ENCODE peak calls at places on chromosomes 3 and 15, in six cellular contexts. L is NCI-H2081, S is memory B cell, B is GM12865, O is NCI-H748 treated with DMSO at 0.1 percent for 48 hours, Q is testis. H is an unnamed sample.

GRCh38 chr15:28909958-28910500 is 24.3 kb downstream of the APBA2 start:
- DNase-seq in B (no peak), O (no peak), L (no peak), Q (no peak), S (no peak), H (no peak)

GRCh38 chr15:63276342-63277043 is 912 bp upstream of the APH1B start:
- DNase-seq in S (no peak), L (no peak), B (no peak), Q (no peak), O (no peak), H (no peak)

GRCh38 chr3:59150039-59150438 is 100.2 kb upstream of the CFAP20DC start:
- DNase-seq in B (no peak), O (no peak), Q (no peak), L (no peak), S (no peak), H (no peak)

GRCh38 chr3:36229496-36229895 is 150.8 kb upstream of the STAC start:
- DNase-seq in L (no peak), S (no peak), Q (no peak), B (no peak), O (no peak), H (no peak)

GRCh38 chr15:100083572-100083971 is 258.2 kb downstream of the ADAMTS17 start:
- DNase-seq in B (no peak), O (no peak), S (no peak), L (no peak), Q (no peak), H (peak)

GRCh38 chr3:65996605-65997004 is 42.1 kb downstream of the MAGI1 start:
- DNase-seq in L (no peak), B (no peak), Q (no peak), O (no peak), S (no peak), H (no peak)

GRCh38 chr3:72010044-72010443 is 225.1 kb upstream of the PROK2 start:
- DNase-seq in L (no peak), B (peak), O (no peak), Q (no peak), S (no peak), H (no peak)

GRCh38 chr3:2099028-2099671 is 484 bp downstream of the CNTN4 start:
- DNase-seq in B (no peak), L (peak), Q (no peak), S (no peak), O (no peak), H (no peak)

GRCh38 chr15:37081985-37082384 is 18.4 kb downstream of the MEIS2 start:
- DNase-seq in O (no peak), S (no peak), L (no peak), Q (no peak), B (no peak), H (no peak)

GRCh38 chr3:458614-459375 is 262.2 kb downstream of the CHL1 start:
- DNase-seq in O (no peak), B (no peak), Q (no peak), S (no peak), L (no peak), H (no peak)

GRCh38 chr3:137121704-137122314 is 164.0 kb downstream of the IL20RB start:
- DNase-seq in L (peak), S (no peak), O (peak), B (peak), Q (peak), H (peak)

GRCh38 chr3:46736006-46736872 is 18.6 kb upstream of the PRSS50 start:
- DNase-seq in L (no peak), S (no peak), O (no peak), Q (no peak), B (no peak), H (no peak)

GRCh38 chr3:74630602-74631001 is 16.1 kb upstream of the CNTN3 start:
- DNase-seq in B (no peak), L (no peak), O (no peak), Q (no peak), S (no peak), H (no peak)

GRCh38 chr3:127388412-127388811 is 100.6 kb upstream of the PRR20G start:
- DNase-seq in L (no peak), Q (no peak), S (no peak), O (no peak), B (no peak), H (no peak)

GRCh38 chr3:141070727-141071357 is 19.7 kb downstream of the SPSB4 start:
- DNase-seq in O (no peak), B (no peak), S (no peak), Q (no peak), L (no peak), H (no peak)

GRCh38 chr15:48385431-48385830 is 54.2 kb downstream of the DUT start:
- DNase-seq in B (no peak), L (no peak), S (no peak), O (no peak), Q (no peak), H (no peak)

GRCh38 chr3:186044973-186045372 is 63.9 kb downstream of the ETV5 start:
- DNase-seq in B (no peak), O (no peak), L (no peak), Q (peak), S (no peak), H (no peak)

GRCh38 chr3:169241928-169242751 is 421.4 kb downstream of the MECOM start:
- DNase-seq in B (no peak), Q (peak), S (no peak), O (no peak), L (no peak), H (peak)

GRCh38 chr15:40313531-40314398 is 6.0 kb upstream of the PLCB2 start:
- DNase-seq in Q (peak), S (no peak), B (peak), L (peak), O (peak), H (peak)

GRCh38 chr3:11690863-11691833 is 47.4 kb upstream of the VGLL4 start:
- DNase-seq in O (peak), Q (no peak), B (no peak), S (no peak), L (no peak), H (no peak)

GRCh38 chr15:26891448-26891881 is 24.6 kb downstream of the GABRA5 start:
- DNase-seq in S (no peak), Q (peak), O (peak), B (peak), L (peak), H (peak)

GRCh38 chr3:148084931-148085330 is 612.8 kb upstream of the AGTR1 start:
- DNase-seq in S (no peak), Q (no peak), B (peak), O (no peak), L (no peak), H (no peak)

GRCh38 chr3:43872301-43872700 is 181.6 kb downstream of the ABHD5 start:
- DNase-seq in L (no peak), Q (no peak), B (no peak), S (no peak), O (no peak), H (no peak)

GRCh38 chr3:143526016-143526540 is 322.2 kb downstream of the SLC9A9 start:
- DNase-seq in L (no peak), Q (no peak), B (no peak), O (no peak), S (no peak), H (no peak)

GRCh38 chr3:57382933-57383332 is 90.4 kb upstream of the ASB14 start:
- DNase-seq in O (no peak), Q (no peak), B (no peak), S (no peak), L (no peak), H (peak)

GRCh38 chr15:99446565-99447496 is 119.0 kb upstream of the MEF2A start:
- DNase-seq in L (peak), O (peak), S (no peak), B (no peak), Q (peak), H (no peak)